ENCODE peak calls at places on chromosomes 16 and 17, in seven cellular contexts. K is sigmoid colon, U is HCT116, O is IMR-90, L is stomach, Z is prostate gland, X is ovary. Q is an unnamed sample.

GRCh38 chr17:78338860-78339259 is 21.0 kb downstream of the SOCS3 start:
- DNase-seq in Z (no peak), L (peak; percentile 68), X (no peak), U (peak; percentile 75), O (no peak), K (no peak), Q (no peak)

GRCh38 chr17:46110219-46110618 is 83.0 kb downstream of the KANSL1 start:
- DNase-seq in U (no peak), O (no peak), X (no peak), L (no peak), Z (no peak), K (no peak), Q (no peak)

GRCh38 chr17:59370580-59371299 is 39.3 kb downstream of the YPEL2 start:
- DNase-seq in K (peak; percentile 48), L (no peak), O (no peak), X (no peak), U (no peak), Z (no peak), Q (no peak)

GRCh38 chr16:54928016-54928356 is 2.7 kb upstream of the IRX5 start:
- DNase-seq in K (no peak), Z (no peak), U (no peak), X (no peak), L (no peak), O (no peak), Q (no peak)

GRCh38 chr17:63439682-63440081 is 6.4 kb downstream of the CYB561 start:
- DNase-seq in X (no peak), Z (no peak), L (no peak), O (peak; percentile 51), K (no peak), U (no peak), Q (no peak)

GRCh38 chr16:83136924-83137323 is 510.2 kb downstream of the CDH13 start:
- DNase-seq in O (no peak), K (no peak), L (no peak), X (no peak), U (no peak), Z (no peak), Q (no peak)

GRCh38 chr17:80782536-80783427 is 208.9 kb upstream of the CHMP6 start:
- DNase-seq in X (no peak), K (peak; percentile 90), O (peak; percentile 59), L (no peak), Z (no peak), U (no peak), Q (peak; percentile 2)

GRCh38 chr16:55622930-55623561 is 32.7 kb upstream of the SLC6A2 start:
- DNase-seq in X (no peak), K (no peak), Z (no peak), O (no peak), L (no peak), U (peak; percentile 15), Q (no peak)

GRCh38 chr16:69444873-69445517 is 20.6 kb downstream of the CYB5B start:
- DNase-seq in O (peak; percentile 45), L (no peak), U (no peak), Z (no peak), K (no peak), X (no peak), Q (no peak)

GRCh38 chr16:54174750-54175149 is 111.8 kb downstream of the IRX3 start:
- DNase-seq in K (no peak), L (no peak), O (no peak), U (no peak), Z (no peak), X (no peak), Q (no peak)

GRCh38 chr17:78678711-78679110 is 101.5 kb upstream of the DNAH17 start:
- DNase-seq in X (no peak), O (no peak), Z (no peak), U (no peak), L (no peak), K (no peak), Q (no peak)

GRCh38 chr16:6193718-6194117 is 1096.1 kb upstream of the EEF2KMT start:
- DNase-seq in U (no peak), L (no peak), X (no peak), Z (no peak), K (no peak), O (no peak), Q (no peak)

GRCh38 chr16:58885528-58886170 is 151.5 kb upstream of the GOT2 start:
- DNase-seq in L (no peak), Z (no peak), U (no peak), X (no peak), O (no peak), K (no peak), Q (no peak)

GRCh38 chr17:13520899-13521572 is 80.7 kb downstream of the HS3ST3A1 start:
- DNase-seq in L (no peak), Z (no peak), K (no peak), O (peak; percentile 89), U (no peak), X (no peak), Q (no peak)

GRCh38 chr17:68785565-68786486 is 169.4 kb downstream of the ABCA8 start:
- DNase-seq in X (no peak), U (no peak), K (no peak), Z (no peak), O (no peak), L (no peak), Q (no peak)

GRCh38 chr16:52283581-52284375 is 263.2 kb downstream of the TOX3 start:
- DNase-seq in X (no peak), L (no peak), U (no peak), K (no peak), Z (no peak), O (no peak), Q (no peak)

GRCh38 chr16:2009302-2009711 is 314 bp downstream of the ZNF598 start:
- DNase-seq in L (no peak), U (no peak), K (no peak), X (no peak), O (no peak), Z (no peak), Q (no peak)

GRCh38 chr16:58651965-58652348 is 22.3 kb upstream of the CNOT1 start:
- DNase-seq in X (no peak), O (peak; percentile 79), K (no peak), U (no peak), Z (no peak), L (no peak), Q (no peak)

GRCh38 chr16:64196444-64196843 is 925.4 kb downstream of the CDH11 start:
- DNase-seq in L (no peak), Z (no peak), U (no peak), X (no peak), K (no peak), O (peak; percentile 78), Q (no peak)

GRCh38 chr17:53006006-53006405 is 816.7 kb upstream of the KIF2B start:
- DNase-seq in O (no peak), L (no peak), Z (no peak), X (no peak), K (no peak), U (no peak), Q (no peak)
- H3K9me3 ChIP-seq in O (peaks cover 2% of the 10 kb centered on the region), L (no peaks in the 10 kb centered on the region), Z (no peaks in the 10 kb centered on the region), X (no peaks in the 10 kb centered on the region), K (no peaks in the 10 kb centered on the region), U (peaks cover 49% of the 10 kb centered on the region), Q (no peaks in the 10 kb centered on the region)

DNA sequence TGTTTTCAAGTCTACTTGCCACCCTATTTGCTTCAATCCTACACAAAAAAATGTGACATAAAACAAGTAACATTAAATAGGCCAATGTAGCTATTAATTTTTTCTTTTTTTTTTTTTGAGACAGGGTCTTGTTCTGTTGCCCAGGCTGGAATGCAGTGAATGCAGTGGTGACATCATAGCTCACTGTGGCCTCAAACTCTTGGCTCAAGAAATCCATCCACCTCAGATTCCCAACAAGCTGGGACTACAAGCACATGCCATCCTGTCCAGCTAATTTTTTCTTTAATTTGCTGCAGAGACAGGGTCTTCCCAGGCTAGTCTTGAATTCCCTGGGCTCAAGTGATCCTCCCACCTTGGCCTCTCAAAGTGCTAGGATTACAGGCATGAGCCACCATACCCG is 29.4 kb downstream of the ANKFY1 start:
- DNase-seq in X (no peak), U (no peak), K (no peak), Z (no peak), O (peak; percentile 31), L (no peak), Q (no peak)
- H3K4me1 ChIP-seq in X (peaks cover 7% of the 10 kb centered on the region), U (peaks cover 16% of the 10 kb centered on the region), K (no peaks in the 10 kb centered on the region), Z (peaks cover 5% of the 10 kb centered on the region), O (peaks cover 18% of the 10 kb centered on the region), L (peaks cover 50% of the 10 kb centered on the region), Q (peaks cover 8% of the 10 kb centered on the region)

GRCh38 chr16:11957591-11958395 is 7.2 kb upstream of the TNFRSF17 start:
- DNase-seq in X (no peak), K (peak; percentile 51), U (no peak), L (no peak), O (peak; percentile 13), Z (no peak), Q (no peak)

GRCh38 chr16:11955713-11956123 is 9.3 kb upstream of the TNFRSF17 start:
- DNase-seq in U (no peak), K (peak; percentile 43), O (peak; percentile 98), L (no peak), Z (no peak), X (no peak), Q (no peak)

DNA sequence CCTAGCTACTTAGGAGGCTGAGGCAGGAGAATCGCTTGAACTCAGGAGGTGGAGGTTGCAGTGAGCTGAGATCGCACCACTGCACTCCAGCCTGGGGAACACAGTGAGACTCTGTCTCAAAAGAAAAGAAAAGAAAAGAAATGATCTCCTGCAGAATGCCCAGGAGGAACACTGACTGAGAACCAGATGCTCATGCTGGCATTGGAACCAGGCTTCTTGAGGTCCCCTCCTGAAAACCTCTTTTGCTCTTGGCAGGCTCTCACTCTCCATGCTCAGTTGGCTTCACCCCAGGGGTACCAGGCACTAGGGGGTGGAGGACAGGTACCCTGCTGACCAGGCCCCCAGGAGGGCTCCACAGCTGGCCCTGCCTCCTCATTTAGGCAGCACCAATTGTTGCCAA is 8.5 kb upstream of the TNFRSF17 start:
- DNase-seq in L (no peak), U (no peak), O (no peak), Z (no peak), K (peak; percentile 40), X (no peak), Q (no peak)
- TF ChIP-seq POLR2A in L (no peak), U (no peak), O (no peak), Z (no peak), K (no peak), X (no peak), Q (no peak)

GRCh38 chr16:31674686-31675085 is 147.0 kb downstream of the AHSP start:
- DNase-seq in U (no peak), O (no peak), Z (no peak), K (no peak), L (no peak), X (no peak), Q (no peak)

GRCh38 chr16:31676731-31677130 is 149.0 kb downstream of the AHSP start:
- DNase-seq in X (no peak), O (no peak), Z (no peak), K (no peak), U (no peak), L (no peak), Q (no peak)

DNA sequence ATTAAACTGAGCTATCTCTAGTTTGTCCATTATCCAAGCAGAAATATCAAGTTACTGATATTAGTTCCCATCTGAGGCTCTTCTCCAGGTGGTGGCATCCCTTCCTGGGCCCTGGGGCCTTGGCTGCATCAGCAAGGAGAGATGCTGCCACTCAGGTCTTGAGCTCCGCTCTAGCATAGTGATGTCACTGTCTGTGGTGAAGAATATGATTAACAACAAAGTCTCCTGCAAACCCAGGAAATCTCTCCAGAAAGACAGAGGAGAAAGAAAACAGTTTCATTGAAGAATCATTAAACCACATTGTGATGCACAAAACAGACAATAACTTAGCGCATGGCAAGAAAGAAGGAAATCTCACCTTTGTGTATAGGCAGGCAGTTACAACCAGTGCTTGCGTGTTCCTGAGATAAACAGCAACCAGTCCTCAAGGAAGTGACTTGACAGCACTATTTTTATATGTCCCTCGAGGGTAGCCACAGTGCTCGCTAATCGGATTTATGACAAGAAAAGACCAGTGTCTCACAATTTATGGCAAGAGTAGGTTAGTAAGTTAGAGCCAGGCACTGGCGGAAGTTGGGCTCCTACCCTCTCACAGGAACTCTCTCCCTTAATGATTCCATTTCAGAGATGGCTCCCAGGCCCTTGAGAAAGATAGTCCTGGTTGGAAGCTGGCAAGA is 151.1 kb downstream of the AHSP start:
- DNase-seq in O (no peak), X (no peak), Z (no peak), U (no peak), L (no peak), K (no peak), Q (no peak)
- H3K9me3 ChIP-seq in O (no peaks in the 10 kb centered on the region), X (no peaks in the 10 kb centered on the region), Z (no peaks in the 10 kb centered on the region), U (no peaks in the 10 kb centered on the region), L (no peaks in the 10 kb centered on the region), K (no peaks in the 10 kb centered on the region), Q (no peaks in the 10 kb centered on the region)

Q was measured in breast epithelium.